ENCODE peak calls at places on chromosomes 12 and 14, in four cellular contexts. Q is cardiac muscle cell, V is RWPE2, M is MM.1S. X is an unnamed sample.
A peak's percentile ranks its signal among the peaks of the same experiment; 100 is the strongest.

GRCh38 chr12:69468237-69469026 is 1.8 kb upstream of the FRS2 start:
- DNase-seq in V (no peak), Q (peak; percentile 12), M (no peak), X (no peak)

GRCh38 chr14:95712398-95712797 is 1.5 kb downstream of the TCL1A start:
- DNase-seq in M (no peak), V (no peak), Q (no peak), X (no peak)

GRCh38 chr12:55724226-55724939 is 4.2 kb downstream of the RDH5 start:
- DNase-seq in M (peak; percentile 47), Q (peak; percentile 77), V (no peak), X (peak; percentile 68)

GRCh38 chr14:99758121-99758871 is 34.9 kb upstream of the EML1 start:
- DNase-seq in V (peak; percentile 92), Q (peak; percentile 69), M (no peak), X (no peak)

GRCh38 chr12:5576011-5576410 is 144.1 kb downstream of the NTF3 start:
- DNase-seq in V (no peak), M (no peak), Q (no peak), X (no peak)

GRCh38 chr12:64269161-64269560 is 47.1 kb upstream of the KICS2 start:
- DNase-seq in Q (no peak), M (no peak), V (no peak), X (no peak)

GRCh38 chr14:69346710-69347109 is 51.4 kb downstream of the ERH start:
- DNase-seq in Q (peak; percentile 44), M (no peak), V (no peak), X (peak; percentile 56)

GRCh38 chr12:88638956-88639355 is 58.7 kb upstream of the KITLG start:
- DNase-seq in Q (peak; percentile 70), V (no peak), M (no peak), X (no peak)

GRCh38 chr12:96314723-96315122 is 85.5 kb downstream of the CDK17 start:
- DNase-seq in V (no peak), Q (no peak), M (no peak), X (no peak)

GRCh38 chr12:62730649-62731377 is 204.1 kb downstream of the PPM1H start:
- DNase-seq in M (no peak), Q (peak; percentile 69), V (no peak), X (no peak)

GRCh38 chr12:68610435-68611093 is at the start of gene RAP1B:
- DNase-seq in V (peak; percentile 79), Q (peak; percentile 94), M (peak; percentile 95), X (peak; percentile 96)

GRCh38 chr12:112148031-112148513 is 22.7 kb downstream of the TRAFD1 start:
- DNase-seq in V (no peak), M (no peak), Q (peak; percentile 86), X (no peak)

GRCh38 chr12:75550401-75550851 is 39.0 kb upstream of the KRR1 start:
- DNase-seq in V (no peak), Q (peak; percentile 42), M (no peak), X (no peak)

GRCh38 chr14:64174922-64175782 is 119.0 kb downstream of the ESR2 start:
- DNase-seq in Q (no peak), V (no peak), M (no peak), X (no peak)

GRCh38 chr12:34399631-34400422 is 377.5 kb downstream of the ALG10 start:
- DNase-seq in M (no peak), V (peak; percentile 27), Q (no peak), X (peak; percentile 2)

GRCh38 chr14:97380539-97380941 is 583.4 kb downstream of the VRK1 start:
- DNase-seq in Q (no peak), V (peak; percentile 88), M (no peak), X (no peak)

GRCh38 chr14:23621204-23621931 is 14.8 kb upstream of the DHRS2 start:
- DNase-seq in V (no peak), M (no peak), Q (no peak), X (no peak)

GRCh38 chr14:85391892-85392291 is 138.1 kb upstream of the FLRT2 start:
- DNase-seq in V (no peak), Q (no peak), M (no peak), X (no peak)

GRCh38 chr12:131119936-131120335 is 166.2 kb downstream of the ADGRD1 start:
- DNase-seq in Q (no peak), V (no peak), M (no peak), X (no peak)

GRCh38 chr12:22100952-22101748 is 55.1 kb downstream of the CMAS start:
- DNase-seq in V (no peak), Q (peak; percentile 83), M (peak; percentile 65), X (peak; percentile 31)

GRCh38 chr14:55438066-55438683 is 2.2 kb downstream of the TBPL2 start:
- DNase-seq in V (no peak), Q (peak; percentile 78), M (no peak), X (no peak)

GRCh38 chr12:22525426-22525825 is 18.9 kb downstream of the C2CD5 start:
- DNase-seq in Q (peak; percentile 30), V (no peak), M (no peak), X (no peak)

GRCh38 chr14:91387135-91387849 is 30.3 kb downstream of the CCDC88C start:
- DNase-seq in V (no peak), Q (peak; percentile 59), M (no peak), X (no peak)

GRCh38 chr14:96623676-96624484 is 121.7 kb downstream of the PAPOLA start:
- DNase-seq in Q (no peak), M (no peak), V (peak; percentile 60), X (no peak)

GRCh38 chr12:9364224-9365176 is 156.3 kb upstream of the PZP start:
- DNase-seq in Q (peak; percentile 59), M (peak; percentile 75), V (no peak), X (peak; percentile 56)

GRCh38 chr12:117033382-117034045 is 65.7 kb downstream of the TESC start:
- DNase-seq in M (no peak), V (peak; percentile 31), Q (no peak), X (no peak)

GRCh38 chr12:21773263-21773741 is 1.2 kb downstream of the KCNJ8 start:
- DNase-seq in M (no peak), V (no peak), Q (peak; percentile 22), X (peak; percentile 6)

GRCh38 chr12:76586764-76587395 is 27.3 kb upstream of the OSBPL8 start:
- DNase-seq in V (no peak), Q (peak; percentile 72), M (peak; percentile 56), X (peak; percentile 20)

GRCh38 chr12:120940799-120941198 is 36.6 kb upstream of the SPPL3 start:
- DNase-seq in Q (peak; percentile 39), M (no peak), V (no peak), X (no peak)

GRCh38 chr12:82378997-82379396 is 20.7 kb downstream of the METTL25 start:
- DNase-seq in Q (no peak), M (no peak), V (no peak), X (no peak)

GRCh38 chr14:102215071-102215470 is 75.4 kb downstream of the WDR20 start:
- DNase-seq in V (no peak), Q (peak; percentile 78), M (no peak), X (no peak)

GRCh38 chr14:24368562-24369252 is 723 bp downstream of the NFATC4 start:
- DNase-seq in V (no peak), M (no peak), Q (peak; percentile 83), X (peak; percentile 82)

GRCh38 chr12:5377997-5378596 is 53.8 kb upstream of the NTF3 start:
- DNase-seq in Q (no peak), V (no peak), M (no peak), X (no peak)

GRCh38 chr12:58967551-58967950 is 47.2 kb upstream of the LRIG3 start:
- DNase-seq in M (no peak), Q (peak; percentile 25), V (no peak), X (no peak)

GRCh38 chr12:12534134-12534866 is 28.4 kb downstream of the DUSP16 start:
- DNase-seq in V (no peak), M (no peak), Q (no peak), X (no peak)
- TF ChIP-seq CTCF in V (no peak), M (no peak), Q (no peak), X (no peak)

DNA sequence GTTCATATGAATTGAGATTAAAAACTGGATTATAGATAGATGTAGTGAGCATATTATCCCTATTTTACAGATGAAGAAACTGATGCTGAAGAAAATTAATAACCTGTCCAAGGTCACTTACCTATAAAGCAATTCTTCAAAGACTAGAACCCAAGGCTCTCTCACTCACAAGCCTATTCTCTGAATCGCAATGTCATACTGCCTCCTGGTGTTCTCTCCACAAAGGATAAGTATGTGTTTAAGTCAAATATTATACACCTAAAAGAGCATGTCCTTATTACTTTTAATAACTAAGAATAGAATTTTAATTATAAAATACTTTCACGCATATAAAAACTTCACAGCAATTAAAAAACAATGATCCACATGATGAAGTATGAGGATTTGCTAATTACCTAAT is 721.3 kb upstream of the USP15 start:
- DNase-seq in Q (no peak), V (no peak), M (peak; percentile 20), X (no peak)
- TF ChIP-seq CTCF in Q (no peak), V (peak; percentile 26), M (peak; percentile 7), X (no peak)

GRCh38 chr12:124142395-124143005 is 152.4 kb upstream of the RFLNA start:
- DNase-seq in V (no peak), M (no peak), Q (no peak), X (no peak)
- TF ChIP-seq CTCF in V (no peak), M (no peak), Q (no peak), X (no peak)

GRCh38 chr12:122137229-122137628 is 36.8 kb downstream of the IL31 start:
- DNase-seq in M (no peak), Q (no peak), V (no peak), X (no peak)
- TF ChIP-seq CTCF in M (no peak), Q (peak; percentile 22), V (no peak), X (no peak)

GRCh38 chr14:79557309-79557708 is 654.0 kb downstream of the DIO2 start:
- DNase-seq in Q (no peak), M (no peak), V (no peak), X (no peak)

GRCh38 chr14:79551591-79551990 is 659.7 kb downstream of the DIO2 start:
- DNase-seq in M (no peak), Q (no peak), V (no peak), X (no peak)

GRCh38 chr14:79554816-79555215 is 656.5 kb downstream of the DIO2 start:
- DNase-seq in Q (no peak), M (no peak), V (no peak), X (no peak)

GRCh38 chr14:79552778-79553177 is 658.5 kb downstream of the DIO2 start:
- DNase-seq in Q (no peak), M (no peak), V (no peak), X (no peak)

GRCh38 chr14:79555429-79555828 is 655.9 kb downstream of the DIO2 start:
- DNase-seq in Q (no peak), M (no peak), V (no peak), X (no peak)
- TF ChIP-seq CTCF in Q (no peak), M (no peak), V (no peak), X (no peak)

GRCh38 chr14:77140937-77141591 is 527 bp downstream of the ZDHHC22 start:
- DNase-seq in V (no peak), Q (peak; percentile 40), M (no peak), X (no peak)
- TF ChIP-seq CTCF in V (peak; percentile 65), Q (peak; percentile 38), M (no peak), X (no peak)

GRCh38 chr14:76870146-76870545 is 43.9 kb downstream of the LRRC74A start:
- DNase-seq in M (no peak), V (no peak), Q (no peak), X (no peak)
- TF ChIP-seq CTCF in M (peak; percentile 13), V (peak; percentile 22), Q (no peak), X (peak; percentile 14)

X was measured in GM10248.